ENCODE peak calls at places on chromosomes 16 and 17, in seven cellular contexts. P is heart left ventricle, T is GM12892, I is stomach, H is A549, F is sigmoid colon, U is endothelial cell of umbilical vein. W is an unnamed sample.

GRCh38 chr17:79616801-79617200 is 6.0 kb upstream of the RBFOX3 start:
- DNase-seq in P (no peak), T (no peak), I (no peak), H (no peak), F (peak), U (no peak), W (no peak)

GRCh38 chr16:593406-593805 is 3.5 kb downstream of the RAB40C start:
- DNase-seq in P (no peak), T (no peak), I (peak), H (no peak), F (no peak), U (no peak), W (no peak)

GRCh38 chr17:6567528-6568185 is 11.3 kb upstream of the PITPNM3 start:
- DNase-seq in P (no peak), T (no peak), I (peak), H (no peak), F (peak), U (no peak), W (no peak)

GRCh38 chr17:5584971-5585794 is 874 bp upstream of the NLRP1 start:
- DNase-seq in P (no peak), T (no peak), I (no peak), H (no peak), F (no peak), U (no peak), W (no peak)

GRCh38 chr17:69717214-69717613 is 302.7 kb downstream of the MAP2K6 start:
- DNase-seq in P (no peak), T (no peak), I (no peak), H (no peak), F (no peak), U (no peak), W (no peak)

GRCh38 chr16:1089822-1090619 is 6.0 kb downstream of the C1QTNF8 start:
- DNase-seq in P (peak), T (no peak), I (peak), H (peak), F (no peak), U (no peak), W (peak)

GRCh38 chr16:69324585-69325253 is 5.7 kb downstream of the PDF start:
- DNase-seq in P (no peak), T (no peak), I (no peak), H (no peak), F (no peak), U (no peak), W (no peak)

GRCh38 chr16:4500283-4500682 is 24.1 kb downstream of the HMOX2 start:
- DNase-seq in P (no peak), T (no peak), I (peak), H (peak), F (no peak), U (peak), W (no peak)

GRCh38 chr16:9331503-9331902 is 240.1 kb downstream of the HAPSTR1 start:
- DNase-seq in P (no peak), T (no peak), I (no peak), H (no peak), F (no peak), U (no peak), W (no peak)

GRCh38 chr16:85308585-85309540 is 196.6 kb upstream of the CIBAR2 start:
- DNase-seq in P (no peak), T (no peak), I (no peak), H (no peak), F (no peak), U (peak), W (no peak)

GRCh38 chr16:29900102-29900887 is at the start of gene ASPHD1:
- DNase-seq in P (peak), T (peak), I (peak), H (peak), F (peak), U (peak), W (peak)

GRCh38 chr17:79797492-79798295 is 817 bp upstream of the CBX8 start:
- DNase-seq in P (no peak), T (no peak), I (no peak), H (peak), F (no peak), U (no peak), W (no peak)

GRCh38 chr16:24221219-24221618 is 34.9 kb upstream of the CACNG3 start:
- DNase-seq in P (no peak), T (no peak), I (no peak), H (no peak), F (no peak), U (no peak), W (no peak)

GRCh38 chr16:11475896-11476630 is 110.7 kb downstream of the LITAF start:
- DNase-seq in P (no peak), T (no peak), I (no peak), H (no peak), F (no peak), U (no peak), W (no peak)

GRCh38 chr16:58197314-58198012 is 443 bp downstream of the CSNK2A2 start:
- DNase-seq in P (peak), T (peak), I (no peak), H (no peak), F (no peak), U (no peak), W (no peak)

GRCh38 chr16:4534151-4534790 is 4.3 kb downstream of the CDIP1 start:
- DNase-seq in P (no peak), T (no peak), I (no peak), H (no peak), F (no peak), U (peak), W (no peak)

GRCh38 chr17:58364270-58364942 is 12.4 kb upstream of the SUPT4H1 start:
- DNase-seq in P (no peak), T (no peak), I (peak), H (no peak), F (no peak), U (no peak), W (no peak)

GRCh38 chr17:2798679-2799078 is 2.4 kb downstream of the RAP1GAP2 start:
- DNase-seq in P (no peak), T (no peak), I (no peak), H (no peak), F (no peak), U (no peak), W (no peak)

GRCh38 chr16:61780161-61780560 is 256.1 kb downstream of the CDH8 start:
- DNase-seq in P (no peak), T (no peak), I (no peak), H (no peak), F (no peak), U (no peak), W (no peak)

GRCh38 chr17:49218941-49219913 is 8.7 kb downstream of the ABI3 start:
- DNase-seq in P (peak), T (peak), I (peak), H (no peak), F (no peak), U (no peak), W (no peak)

GRCh38 chr17:1271020-1271423 is 778 bp downstream of the BHLHA9 start:
- DNase-seq in P (no peak), T (no peak), I (no peak), H (no peak), F (no peak), U (no peak), W (no peak)

GRCh38 chr16:88331989-88332920 is 50.5 kb upstream of the ZNF469 start:
- DNase-seq in P (no peak), T (no peak), I (peak), H (peak), F (peak), U (peak), W (peak)

GRCh38 chr16:52404546-52404945 is 142.4 kb downstream of the TOX3 start:
- DNase-seq in P (no peak), T (no peak), I (no peak), H (no peak), F (no peak), U (no peak), W (no peak)

DNA sequence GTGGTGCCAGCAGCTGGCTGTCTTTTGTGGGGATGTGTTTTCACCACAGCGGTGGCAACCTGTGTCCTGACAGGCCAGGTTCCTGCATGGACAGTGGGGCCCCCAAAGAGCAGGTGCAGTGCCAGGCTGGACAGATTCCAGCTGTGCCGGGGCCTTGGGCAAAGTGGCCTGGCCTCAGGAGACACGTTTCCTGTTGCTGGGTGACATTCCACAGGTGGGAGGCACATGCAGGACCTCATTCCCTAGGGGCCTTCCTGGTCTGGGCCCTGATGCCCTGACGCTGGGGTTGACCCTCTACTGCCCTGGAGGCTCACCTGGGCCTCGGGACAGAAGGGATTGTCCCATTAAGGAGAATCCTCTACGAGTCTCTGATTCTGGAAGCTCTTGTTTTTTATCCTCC is 182.4 kb downstream of the RAB11FIP4 start:
- DNase-seq in P (no peak), T (no peak), I (no peak), H (no peak), F (no peak), U (no peak), W (no peak)
- TF ChIP-seq POLR2A in P (no peak), T (no peak), I (no peak), H (no peak), F (no peak), U (no peak), W (no peak)

DNA sequence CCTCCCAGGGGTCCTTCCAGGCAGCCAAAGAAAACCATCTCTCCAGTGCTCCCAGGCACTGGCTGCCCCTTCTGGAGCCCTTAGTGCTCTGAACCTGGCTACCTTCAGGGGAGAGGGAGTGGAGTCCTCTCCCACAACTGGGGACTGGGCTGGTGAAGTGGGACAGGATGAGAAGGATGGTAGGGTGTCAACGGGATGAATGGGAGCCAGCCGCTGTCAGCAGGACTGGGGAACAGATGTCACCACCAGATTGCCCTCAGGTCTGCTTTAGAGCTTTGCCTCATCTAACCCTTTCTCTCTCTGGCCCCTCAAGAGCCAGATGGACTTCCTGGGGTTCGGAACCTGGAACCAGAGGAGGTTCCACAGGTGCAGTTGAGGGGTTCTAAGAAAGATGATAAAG is 488 bp upstream of the SEBOX start:
- DNase-seq in P (no peak), T (no peak), I (no peak), H (no peak), F (no peak), U (no peak), W (no peak)
- TF ChIP-seq POLR2A in P (no peak), T (no peak), I (no peak), H (no peak), F (no peak), U (no peak), W (no peak)

GRCh38 chr17:29292992-29293889 is 707 bp downstream of the NUFIP2 start:
- DNase-seq in P (peak), T (peak), I (peak), H (peak), F (peak), U (peak), W (peak)

GRCh38 chr17:29294580-29294900 is 592 bp upstream of the NUFIP2 start:
- DNase-seq in P (no peak), T (no peak), I (no peak), H (no peak), F (no peak), U (no peak), W (no peak)

GRCh38 chr17:29291163-29291752 is 2.7 kb downstream of the NUFIP2 start:
- DNase-seq in P (no peak), T (peak), I (no peak), H (peak), F (no peak), U (peak), W (no peak)

GRCh38 chr17:29293890-29294579 is at the start of gene NUFIP2:
- DNase-seq in P (peak), T (peak), I (peak), H (peak), F (peak), U (peak), W (peak)

GRCh38 chr17:29292071-29292991 is 1.6 kb downstream of the NUFIP2 start:
- DNase-seq in P (peak), T (peak), I (peak), H (peak), F (peak), U (peak), W (peak)
- TF ChIP-seq POLR2A in P (no peak), T (no peak), I (no peak), H (no peak), F (no peak), U (no peak), W (no peak)

GRCh38 chr17:78351449-78352006 is 8.3 kb downstream of the SOCS3 start:
- DNase-seq in P (peak), T (no peak), I (peak), H (no peak), F (peak), U (no peak), W (peak)
- TF ChIP-seq POLR2A in P (no peak), T (no peak), I (no peak), H (no peak), F (no peak), U (no peak), W (peak)

GRCh38 chr16:17304124-17304813 is 166.5 kb downstream of the XYLT1 start:
- DNase-seq in P (no peak), T (no peak), I (peak), H (no peak), F (no peak), U (no peak), W (no peak)
- TF ChIP-seq POLR2A in P (no peak), T (no peak), I (no peak), H (no peak), F (no peak), U (no peak), W (no peak)